ENCODE peak calls at places on chromosomes 7 and 10, in six cellular contexts. T is heart left ventricle; V is body of pancreas; Q is lung; W is CD8-positive, alpha-beta memory T cell; H is CD4-positive, CD25-positive, alpha-beta regulatory T cell. J is an unnamed sample. For H3K9me3, the result is how much of the 10 kb centered on the place peaks cover.

GRCh38 chr10:14486777-14487510 is 156.2 kb upstream of the FRMD4A start:
- DNase-seq in T (no peak), V (no peak), Q (no peak), W (no peak), H (no peak), J (no peak)

GRCh38 chr7:142855756-142856564 is 1.1 kb downstream of the EPHB6 start:
- DNase-seq in T (peak), V (peak), Q (peak), W (no peak), H (no peak), J (no peak)

GRCh38 chr10:98201760-98202159 is 66.2 kb downstream of the LOXL4 start:
- DNase-seq in T (no peak), V (no peak), Q (no peak), W (no peak), H (no peak), J (no peak)

GRCh38 chr7:16967174-16967868 is 85.5 kb upstream of the AGR3 start:
- DNase-seq in T (peak), V (no peak), Q (no peak), W (no peak), H (no peak), J (no peak)

GRCh38 chr7:120550494-120551048 is 277.6 kb downstream of the KCND2 start:
- DNase-seq in T (no peak), V (no peak), Q (no peak), W (no peak), H (no peak), J (no peak)

GRCh38 chr7:111192614-111193053 is 101.7 kb downstream of the LRRN3 start:
- DNase-seq in T (no peak), V (no peak), Q (no peak), W (no peak), H (no peak), J (no peak)

GRCh38 chr10:50946991-50947781 is 61.8 kb upstream of the A1CF start:
- DNase-seq in T (no peak), V (no peak), Q (no peak), W (no peak), H (no peak), J (no peak)

GRCh38 chr10:57955076-57955475 is 312.6 kb downstream of the IPMK start:
- DNase-seq in T (no peak), V (no peak), Q (no peak), W (no peak), H (no peak), J (no peak)

GRCh38 chr10:35433851-35434426 is 97.6 kb downstream of the CCNY start:
- DNase-seq in T (no peak), V (no peak), Q (no peak), W (no peak), H (no peak), J (no peak)

GRCh38 chr7:12244129-12244528 is 33.0 kb downstream of the TMEM106B start:
- DNase-seq in T (no peak), V (peak), Q (no peak), W (no peak), H (no peak), J (peak)

GRCh38 chr10:2985729-2986232 is 81.6 kb upstream of the PFKP start:
- DNase-seq in T (no peak), V (peak), Q (peak), W (no peak), H (no peak), J (no peak)

GRCh38 chr10:5648494-5649457 is 17.6 kb downstream of the ASB13 start:
- DNase-seq in T (no peak), V (no peak), Q (no peak), W (no peak), H (no peak), J (no peak)

GRCh38 chr10:22159180-22159579 is 58.6 kb downstream of the EBLN1 start:
- DNase-seq in T (no peak), V (no peak), Q (no peak), W (no peak), H (no peak), J (no peak)

GRCh38 chr7:157928171-157928794 is 591.5 kb downstream of the DNAJB6 start:
- DNase-seq in T (no peak), V (no peak), Q (no peak), W (no peak), H (no peak), J (no peak)

GRCh38 chr7:157930926-157931466 is 594.2 kb downstream of the DNAJB6 start:
- DNase-seq in T (no peak), V (no peak), Q (no peak), W (no peak), H (no peak), J (no peak)

GRCh38 chr7:157929671-157930070 is 592.9 kb downstream of the DNAJB6 start:
- DNase-seq in T (no peak), V (no peak), Q (no peak), W (no peak), H (no peak), J (no peak)

GRCh38 chr7:157928808-157929425 is 592.1 kb downstream of the DNAJB6 start:
- DNase-seq in T (no peak), V (no peak), Q (no peak), W (no peak), H (no peak), J (no peak)

DNA sequence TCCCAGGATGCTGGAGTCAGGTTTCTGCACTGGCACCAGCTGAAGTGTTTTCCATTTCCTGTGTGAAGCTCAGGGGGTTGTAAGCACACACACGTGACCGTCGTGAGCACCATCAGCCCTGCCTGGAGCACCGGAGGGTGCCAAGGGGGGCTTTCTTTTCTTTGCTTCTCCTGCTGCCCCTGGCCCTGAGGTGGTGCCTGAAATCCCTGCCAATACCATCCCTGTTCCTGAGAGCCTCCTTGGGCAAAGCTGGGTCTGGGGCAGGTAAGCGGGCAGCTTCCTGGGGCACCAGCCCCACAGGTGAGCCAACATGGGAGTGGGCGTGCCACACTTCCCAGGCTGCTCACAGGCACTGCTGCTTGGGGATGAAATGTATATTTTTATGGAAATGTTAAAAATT is 593.6 kb downstream of the DNAJB6 start:
- DNase-seq in T (no peak), V (no peak), Q (no peak), W (no peak), H (no peak), J (no peak)
- H3K9me3 ChIP-seq in T (under half), V (under half), Q (under half), W (under half), H (under half), J (under half)

GRCh38 chr7:71198887-71199286 is 66.9 kb downstream of the GALNT17 start:
- DNase-seq in T (no peak), V (no peak), Q (no peak), W (no peak), H (no peak), J (peak)
- H3K9me3 ChIP-seq in T (under half), V (under half), Q (under half), W (under half), H (under half), J (under half)

GRCh38 chr7:101717986-101718746 is 89.1 kb upstream of the MYL10 start:
- DNase-seq in T (no peak), V (peak), Q (peak), W (no peak), H (no peak), J (no peak)
- H3K9me3 ChIP-seq in T (under half), V (under half), Q (under half), W (under half), H (under half), J (under half)

GRCh38 chr7:155984609-155985405 is 172.5 kb upstream of the SHH start:
- DNase-seq in T (no peak), V (no peak), Q (no peak), W (no peak), H (no peak), J (peak)
- H3K9me3 ChIP-seq in T (under half), V (under half), Q (under half), W (under half), H (under half), J (under half)

GRCh38 chr10:7327885-7328284 is 82.9 kb downstream of the SFMBT2 start:
- DNase-seq in T (no peak), V (no peak), Q (no peak), W (no peak), H (no peak), J (no peak)

GRCh38 chr10:7333995-7334964 is 76.6 kb downstream of the SFMBT2 start:
- DNase-seq in T (peak), V (peak), Q (no peak), W (no peak), H (no peak), J (no peak)

DNA sequence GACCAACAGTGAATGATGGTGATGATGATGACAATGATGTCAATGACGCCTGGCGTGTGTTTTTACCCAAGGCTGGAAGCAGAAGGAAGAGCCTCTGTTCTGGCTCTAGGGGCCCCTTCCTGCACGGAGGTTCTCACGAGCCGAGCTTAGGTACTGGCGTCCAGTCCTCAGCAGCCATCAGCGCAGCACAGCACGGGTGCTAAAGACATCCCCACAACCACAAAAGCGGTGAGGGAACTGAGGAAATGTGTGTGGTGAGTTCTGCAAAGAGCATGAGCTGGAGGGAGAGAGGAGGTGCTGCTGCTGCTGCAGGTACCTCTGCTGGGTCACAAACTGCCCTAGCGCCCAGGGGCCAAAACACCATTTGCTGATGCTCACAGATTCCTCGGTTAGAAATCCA is 81.6 kb downstream of the SFMBT2 start:
- DNase-seq in T (no peak), V (no peak), Q (no peak), W (no peak), H (no peak), J (no peak)
- H3K9me3 ChIP-seq in T (under half), V (under half), Q (under half), W (under half), H (under half), J (under half)

GRCh38 chr7:57414852-57415251 is 35.1 kb upstream of the ZNF716 start:
- DNase-seq in T (no peak), V (no peak), Q (peak), W (no peak), H (no peak), J (no peak)

GRCh38 chr7:57415730-57416129 is 34.2 kb upstream of the ZNF716 start:
- DNase-seq in T (no peak), V (no peak), Q (peak), W (no peak), H (no peak), J (no peak)

GRCh38 chr7:57416601-57417358 is 33.2 kb upstream of the ZNF716 start:
- DNase-seq in T (no peak), V (no peak), Q (peak), W (no peak), H (no peak), J (no peak)

GRCh38 chr7:57415326-57415725 is 34.7 kb upstream of the ZNF716 start:
- DNase-seq in T (no peak), V (no peak), Q (peak), W (no peak), H (no peak), J (no peak)

GRCh38 chr7:57417736-57418135 is 32.2 kb upstream of the ZNF716 start:
- DNase-seq in T (no peak), V (no peak), Q (peak), W (no peak), H (no peak), J (no peak)
- H3K9me3 ChIP-seq in T (under half), V (under half), Q (under half), W (under half), H (under half), J (under half)

GRCh38 chr10:102984086-102984485 is 66.0 kb downstream of the CNNM2 start:
- DNase-seq in T (no peak), V (no peak), Q (no peak), W (no peak), H (no peak), J (no peak)
- H3K9me3 ChIP-seq in T (under half), V (under half), Q (under half), W (under half), H (under half), J (under half)

GRCh38 chr7:6705959-6706665 is 635 bp downstream of the ZNF12 start:
- DNase-seq in T (peak), V (peak), Q (no peak), W (no peak), H (peak), J (peak)

GRCh38 chr7:6700793-6701192 is 6.0 kb downstream of the ZNF12 start:
- DNase-seq in T (no peak), V (no peak), Q (no peak), W (no peak), H (no peak), J (no peak)
- H3K9me3 ChIP-seq in T (under half), V (under half), Q (under half), W (under half), H (half or more), J (under half)

DNA sequence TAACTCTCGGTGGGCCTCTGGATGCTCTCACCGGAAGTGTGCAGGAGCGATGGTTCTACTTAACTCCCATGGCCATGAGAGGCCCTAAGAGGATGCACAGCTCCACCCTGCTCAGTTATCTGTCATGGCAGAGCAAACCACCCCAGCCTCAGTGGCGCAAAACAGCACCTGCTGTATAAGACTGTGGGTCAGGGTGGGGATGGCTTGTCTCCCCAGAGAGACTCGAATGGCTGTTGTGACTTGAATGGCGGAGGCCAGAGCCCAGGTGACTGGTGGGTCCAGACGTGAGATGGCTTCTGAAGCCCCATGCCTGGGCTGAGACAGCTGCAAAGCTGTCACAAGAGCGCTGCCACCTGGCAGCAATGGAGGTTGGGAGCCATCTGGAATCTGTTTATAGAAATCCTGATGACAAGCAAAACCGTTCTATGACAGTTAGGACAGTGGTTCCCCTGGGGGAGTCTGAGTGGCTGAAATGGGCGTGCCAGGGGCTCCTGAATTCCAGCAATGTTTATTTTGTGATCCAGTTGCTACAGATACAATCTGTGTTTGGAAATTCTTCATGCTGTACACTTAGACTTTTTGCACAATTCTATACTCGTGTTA is 490.5 kb downstream of the TCERG1L start:
- DNase-seq in T (no peak), V (no peak), Q (no peak), W (no peak), H (no peak), J (no peak)
- H3K9me3 ChIP-seq in T (under half), V (under half), Q (under half), W (under half), H (under half), J (under half)